ENCODE peak calls at places on chromosomes 4 and X, in four cellular contexts. C, P, E and R are unnamed samples.

GRCh38 chrX:151393514-151393913 is 3.5 kb upstream of the VMA21 start:
- DNase-seq in E (no peak), C (no peak), P (no peak), R (no peak)

GRCh38 chr4:112604590-112604989 is 32.1 kb downstream of the ZGRF1 start:
- DNase-seq in E (no peak), P (peak; percentile 48), C (peak; percentile 0), R (peak; percentile 61)

GRCh38 chr4:123564758-123565346 is 168.3 kb downstream of the SPRY1 start:
- DNase-seq in P (peak; percentile 83), C (peak; percentile 5), E (no peak), R (peak; percentile 19)

GRCh38 chrX:27619975-27620374 is 29.8 kb downstream of the DCAF8L2 start:
- DNase-seq in C (no peak), E (no peak), P (peak; percentile 5), R (no peak)

GRCh38 chr4:7710126-7710525 is 229.5 kb downstream of the AFAP1 start:
- DNase-seq in E (no peak), P (no peak), C (no peak), R (no peak)

GRCh38 chr4:42627887-42628646 is 28.8 kb downstream of the ATP8A1 start:
- DNase-seq in C (peak; percentile 73), E (peak; percentile 83), P (no peak), R (peak; percentile 1)

GRCh38 chr4:170716868-170717267 is 627.1 kb upstream of the AADAT start:
- DNase-seq in E (no peak), P (no peak), C (no peak), R (no peak)

GRCh38 chrX:72712094-72712755 is 1.9 kb downstream of the PHKA1 start:
- DNase-seq in E (no peak), C (no peak), P (no peak), R (no peak)

GRCh38 chr4:40124690-40125089 is 68.0 kb downstream of the N4BP2 start:
- DNase-seq in C (no peak), E (no peak), P (no peak), R (no peak)

GRCh38 chr4:174549696-174550095 is 27.4 kb upstream of the HPGD start:
- DNase-seq in E (no peak), C (no peak), P (no peak), R (no peak)

GRCh38 chrX:72308566-72309296 is 3.0 kb upstream of the CITED1 start:
- DNase-seq in E (peak; percentile 70), P (peak; percentile 53), C (peak; percentile 78), R (peak; percentile 84)

GRCh38 chrX:100748133-100748532 is 16.2 kb upstream of the SYTL4 start:
- DNase-seq in P (peak; percentile 15), E (no peak), C (no peak), R (no peak)

GRCh38 chrX:63299596-63299995 is 51.5 kb downstream of the SPIN4 start:
- DNase-seq in E (no peak), P (no peak), C (no peak), R (no peak)

GRCh38 chrX:39445336-39445735 is 644.1 kb downstream of the MID1IP1 start:
- DNase-seq in E (peak; percentile 26), C (no peak), P (no peak), R (peak; percentile 33)

GRCh38 chrX:8988456-8988855 is 45.5 kb downstream of the FAM9B start:
- DNase-seq in P (no peak), C (no peak), E (no peak), R (no peak)

GRCh38 chrX:13051529-13052172 is 7.2 kb upstream of the FAM9C start:
- DNase-seq in E (no peak), P (no peak), C (no peak), R (no peak)

GRCh38 chrX:49878834-49879655 is at the start of gene USP27X:
- DNase-seq in E (peak; percentile 84), P (peak; percentile 69), C (peak; percentile 56), R (peak; percentile 38)

GRCh38 chr4:56630876-56631666 is 50.0 kb downstream of the HOPX start:
- DNase-seq in E (no peak), C (no peak), P (no peak), R (no peak)

GRCh38 chrX:48474127-48474526 is 1.9 kb upstream of the FTSJ1 start:
- DNase-seq in C (no peak), E (no peak), P (no peak), R (no peak)

GRCh38 chr4:56863441-56864129 is 42.1 kb upstream of the SPINK2 start:
- DNase-seq in P (no peak), E (no peak), C (no peak), R (no peak)